ENCODE peak calls at places on chromosomes 11 and 22, in five cellular contexts. G is Peyer's patch, C is stomach, V is cardiac fibroblast, F is suprapubic skin. I is an unnamed sample.

GRCh38 chr11:61447601-61448551 is 18.0 kb downstream of the SDHAF2 start:
- DNase-seq in G (no peak), F (no peak), V (peak), C (no peak), I (no peak)

GRCh38 chr22:26671317-26672059 is 14.1 kb downstream of the MIAT start:
- DNase-seq in V (no peak), F (peak), G (no peak), C (peak), I (peak)

GRCh38 chr22:46108564-46109473 is 41.5 kb upstream of the PPARA start:
- DNase-seq in C (peak), V (peak), F (no peak), G (no peak), I (peak)

GRCh38 chr22:17101475-17102296 is 16.9 kb downstream of the IL17RA start:
- DNase-seq in C (no peak), F (no peak), G (peak), V (no peak), I (no peak)

GRCh38 chr22:50085211-50085999 is at the start of gene MLC1:
- DNase-seq in V (peak), F (no peak), C (no peak), G (no peak), I (no peak)

GRCh38 chr11:125062931-125063428 is at the start of gene SLC37A2:
- DNase-seq in F (peak), G (peak), C (peak), V (peak), I (peak)

GRCh38 chr11:74820763-74821162 is 72.1 kb downstream of the RNF169 start:
- DNase-seq in C (no peak), V (peak), G (no peak), F (no peak), I (no peak)

GRCh38 chr11:67295846-67296245 is 6.7 kb downstream of the ANKRD13D start:
- DNase-seq in G (no peak), F (no peak), C (no peak), V (no peak), I (no peak)

GRCh38 chr11:102254047-102254446 is 63.2 kb upstream of the BIRC3 start:
- DNase-seq in F (no peak), G (no peak), V (peak), C (no peak), I (no peak)

GRCh38 chr11:104668797-104669463 is 229.3 kb downstream of the CASP12 start:
- DNase-seq in C (no peak), V (peak), F (no peak), G (no peak), I (no peak)

GRCh38 chr11:113531575-113532451 is 56.6 kb upstream of the DRD2 start:
- DNase-seq in V (peak), G (no peak), F (no peak), C (no peak), I (no peak)

GRCh38 chr22:40920526-40920925 is 30.7 kb upstream of the RBX1 start:
- DNase-seq in C (no peak), G (no peak), V (no peak), F (no peak), I (no peak)

GRCh38 chr22:35631597-35631996 is 14.5 kb upstream of the MB start:
- DNase-seq in V (peak), C (peak), F (no peak), G (peak), I (peak)

GRCh38 chr22:31093956-31094622 is 13.0 kb downstream of the SMTN start:
- DNase-seq in V (no peak), C (peak), G (peak), F (no peak), I (no peak)

GRCh38 chr11:76667271-76667818 is 3.2 kb downstream of the LRRC32 start:
- DNase-seq in F (peak), C (no peak), V (no peak), G (peak), I (no peak)

GRCh38 chr22:37519268-37520195 is at the start of gene CARD10:
- DNase-seq in C (peak), F (no peak), G (peak), V (no peak), I (no peak)

GRCh38 chr11:121890377-121890776 is 225.6 kb downstream of the BLID start:
- DNase-seq in F (no peak), V (peak), C (peak), G (no peak), I (no peak)

GRCh38 chr22:50483977-50484853 is 2.4 kb upstream of the MIOX start:
- DNase-seq in V (no peak), C (peak), F (no peak), G (peak), I (no peak)

GRCh38 chr11:19229671-19230070 is 11.1 kb downstream of the E2F8 start:
- DNase-seq in F (no peak), C (no peak), V (no peak), G (no peak), I (no peak)

GRCh38 chr11:19226378-19227195 is 14.2 kb downstream of the E2F8 start:
- DNase-seq in V (no peak), C (no peak), F (no peak), G (no peak), I (no peak)

GRCh38 chr11:19225123-19225522 is 15.6 kb downstream of the E2F8 start:
- DNase-seq in C (no peak), F (no peak), V (no peak), G (no peak), I (no peak)

GRCh38 chr11:19228956-19229355 is 11.8 kb downstream of the E2F8 start:
- DNase-seq in G (no peak), F (no peak), V (no peak), C (no peak), I (no peak)

GRCh38 chr11:19225599-19225998 is 15.1 kb downstream of the E2F8 start:
- DNase-seq in C (no peak), F (no peak), V (no peak), G (no peak), I (no peak)
- H3K4me3 ChIP-seq in C (no peak), F (no peak), V (no peak), G (no peak), I (no peak)

DNA sequence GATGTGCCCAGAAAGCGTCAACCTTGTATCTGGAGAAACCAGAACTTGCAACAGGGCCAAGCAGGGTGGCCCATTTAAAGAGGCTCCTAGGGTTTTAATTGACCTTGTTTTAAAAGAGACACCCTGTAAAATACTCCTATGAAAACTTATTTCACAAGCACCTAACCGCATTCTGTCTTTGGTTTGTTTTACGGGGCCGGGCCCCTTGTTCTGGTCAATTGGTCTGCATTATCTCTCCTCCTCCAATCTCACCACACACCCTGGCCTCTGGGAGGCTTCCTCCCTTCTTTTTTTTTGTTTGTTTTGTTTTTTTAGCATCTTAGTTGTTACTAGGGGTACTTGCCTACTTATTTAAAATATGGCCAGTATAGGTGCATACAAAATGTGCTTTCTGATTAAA is 4.7 kb downstream of the EHF start:
- DNase-seq in F (no peak), G (no peak), C (no peak), V (no peak), I (no peak)
- H3K4me3 ChIP-seq in F (peak), G (peak), C (peak), V (no peak), I (no peak)

GRCh38 chr11:65578667-65579066 is 2.8 kb downstream of the EHBP1L1 start:
- DNase-seq in F (no peak), C (no peak), V (no peak), G (no peak), I (no peak)

GRCh38 chr11:65576867-65577755 is 1.3 kb downstream of the EHBP1L1 start:
- DNase-seq in G (peak), V (peak), F (no peak), C (peak), I (no peak)

GRCh38 chr11:65578134-65578533 is 2.3 kb downstream of the EHBP1L1 start:
- DNase-seq in G (no peak), C (no peak), F (no peak), V (no peak), I (no peak)

GRCh38 chr11:65576232-65576866 is 496 bp downstream of the EHBP1L1 start:
- DNase-seq in V (no peak), F (no peak), G (no peak), C (no peak), I (no peak)

DNA sequence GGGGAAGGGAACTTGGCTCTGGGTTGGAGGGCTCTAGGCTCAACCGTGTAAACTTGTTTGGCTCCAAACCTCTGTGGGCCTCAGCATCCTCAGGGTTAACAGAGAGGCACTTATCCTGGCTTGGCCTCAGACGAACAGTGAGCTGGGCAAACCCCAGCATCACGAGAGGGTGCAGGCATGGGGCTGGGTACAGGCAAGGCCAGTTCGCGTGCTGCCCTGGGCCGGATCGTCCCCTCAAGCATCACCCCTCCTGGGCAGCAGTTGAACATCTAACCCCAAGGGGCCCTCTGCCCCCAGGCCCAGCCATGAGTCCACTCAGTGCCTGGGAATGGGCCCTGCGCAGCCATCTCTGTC is 1.9 kb downstream of the EHBP1L1 start:
- DNase-seq in G (no peak), F (no peak), V (no peak), C (no peak), I (no peak)
- H3K4me3 ChIP-seq in G (peak), F (peak), V (peak), C (peak), I (peak)

GRCh38 chr11:838441-839279 is 3.7 kb downstream of the POLR2L start:
- DNase-seq in V (peak), G (no peak), F (no peak), C (no peak), I (no peak)

GRCh38 chr11:841981-842369 is 354 bp downstream of the POLR2L start:
- DNase-seq in F (no peak), G (no peak), C (no peak), V (no peak), I (no peak)

GRCh38 chr11:839280-839623 is 3.1 kb downstream of the POLR2L start:
- DNase-seq in C (no peak), F (no peak), V (no peak), G (no peak), I (no peak)

GRCh38 chr11:837990-838307 is 4.4 kb downstream of the POLR2L start:
- DNase-seq in V (no peak), G (no peak), F (no peak), C (no peak), I (no peak)

DNA sequence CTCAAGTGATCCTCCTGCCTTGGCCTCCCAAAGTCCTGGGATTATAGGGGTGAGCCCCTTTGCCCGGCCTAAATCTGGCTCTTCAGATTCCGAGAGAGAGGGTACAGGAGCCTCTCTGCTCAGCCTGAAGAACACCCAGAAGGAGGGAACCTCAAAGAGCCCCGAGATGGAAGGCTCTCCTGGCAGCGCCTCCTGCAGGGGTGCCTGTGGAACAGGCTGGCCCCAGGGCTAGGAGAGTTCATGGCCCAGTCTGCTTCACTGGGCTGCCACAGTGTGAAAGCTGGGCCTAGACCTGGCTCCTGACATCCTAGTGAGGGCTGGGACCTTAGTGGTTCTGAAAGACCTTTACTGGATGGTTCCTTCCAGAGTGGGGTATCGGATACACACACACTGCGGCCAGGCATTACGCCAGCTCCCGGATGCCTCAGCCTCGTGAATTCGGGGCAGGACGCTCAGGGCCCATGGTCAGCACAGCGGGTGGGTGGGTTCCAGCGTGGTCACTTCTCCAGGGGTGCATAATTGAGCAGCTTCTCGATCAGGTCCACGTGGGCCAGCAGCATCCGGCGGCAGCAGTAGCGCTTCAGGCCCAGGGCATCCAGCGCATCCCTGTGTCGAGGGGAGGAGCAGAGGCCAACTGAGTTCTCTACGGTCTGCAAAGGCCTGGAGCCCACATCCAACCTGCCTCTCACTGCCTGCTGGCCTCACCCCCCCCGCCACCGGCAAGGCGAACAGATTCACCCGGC is 2.3 kb downstream of the POLR2L start:
- DNase-seq in V (no peak), G (no peak), F (no peak), C (no peak), I (no peak)
- H3K4me3 ChIP-seq in V (peak), G (no peak), F (peak), C (no peak), I (no peak)

GRCh38 chr22:42313804-42314581 is 43.5 kb upstream of the TCF20 start:
- DNase-seq in F (no peak), G (peak), C (peak), V (peak), I (peak)
- H3K4me3 ChIP-seq in F (no peak), G (no peak), C (no peak), V (no peak), I (no peak)

GRCh38 chr22:22887621-22888503 is at the start of gene IGLL5:
- DNase-seq in V (no peak), F (no peak), G (no peak), C (no peak), I (peak)
- H3K4me3 ChIP-seq in V (no peak), F (no peak), G (no peak), C (no peak), I (peak)

DNA sequence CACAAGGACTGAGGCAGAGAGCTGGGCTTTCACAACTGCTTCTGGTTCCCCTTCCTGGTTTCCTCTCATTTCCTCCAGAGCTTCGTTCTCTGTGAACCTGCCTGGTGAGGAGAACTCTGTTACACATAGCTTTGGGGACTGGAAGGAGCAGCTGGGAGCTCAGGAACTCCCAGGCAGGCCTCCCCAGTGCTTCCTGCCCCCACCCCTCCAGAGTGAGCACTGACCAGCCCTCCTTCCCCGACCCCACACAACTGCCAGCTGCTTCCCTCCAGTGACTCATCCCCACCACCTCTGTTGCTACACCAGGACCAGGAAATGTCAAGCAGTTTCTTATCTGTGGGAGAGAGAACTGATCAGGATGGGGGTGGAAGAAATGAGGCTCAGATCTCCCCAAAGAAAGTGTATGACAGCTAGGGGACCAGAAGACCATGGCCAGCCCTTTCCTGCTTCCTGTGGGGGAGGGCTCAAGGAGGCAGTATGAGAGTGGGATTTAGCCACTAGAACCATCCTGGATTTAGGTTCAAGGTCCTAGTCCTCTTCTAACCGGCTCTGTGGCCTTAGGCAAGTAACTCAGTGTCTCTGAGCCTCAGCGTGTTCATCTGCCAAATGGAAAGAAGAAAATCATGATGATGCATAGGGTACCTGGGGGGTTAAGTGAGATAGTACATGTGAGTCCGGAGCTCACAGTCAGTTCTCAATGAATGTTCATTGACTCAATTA is 4.5 kb upstream of the TP53I11 start:
- DNase-seq in V (peak), F (peak), C (peak), G (peak), I (no peak)
- H3K4me3 ChIP-seq in V (no peak), F (no peak), C (no peak), G (no peak), I (no peak)

DNA sequence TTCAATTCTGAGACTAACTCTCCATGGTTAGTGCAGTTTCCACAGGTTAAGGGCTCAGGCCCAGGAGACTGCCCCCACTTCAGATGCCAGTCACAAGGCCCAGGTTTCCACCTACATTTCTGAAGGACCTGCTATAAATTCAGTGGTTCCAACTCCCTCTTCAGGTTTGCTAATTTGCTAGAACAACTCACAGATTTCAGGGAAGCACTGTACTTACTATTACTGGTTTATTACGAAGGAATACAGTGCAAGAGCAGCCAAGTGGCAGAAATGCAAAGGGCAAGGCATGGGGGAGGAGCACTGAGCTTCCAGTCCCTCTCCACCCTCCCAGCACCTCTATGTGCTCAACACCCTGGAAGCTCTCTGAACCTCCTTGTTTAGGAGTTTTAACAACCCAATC is 39.3 kb upstream of the SPON1 start:
- DNase-seq in G (no peak), C (no peak), F (no peak), V (no peak), I (no peak)
- H3K4me3 ChIP-seq in G (no peak), C (no peak), F (no peak), V (no peak), I (no peak)